ENCODE peak calls at places on chromosomes 2 and 18, in five cellular contexts. One of them, this sample, is unnamed.
A peak's percentile ranks its signal among the peaks of the same experiment; 100 is the strongest.

GRCh38 chr2:132037527-132038178 is 124.1 kb downstream of the ANKRD30BL start:
- DNase-seq in adrenal gland: no peak
- DNase-seq in body of pancreas: peak; percentile 35
- DNase-seq in ureter: no peak
- DNase-seq in AG20443: peak; percentile 27
- DNase-seq in this sample: peak; percentile 28

GRCh38 chr2:191270303-191271178 is 25.3 kb downstream of the MYO1B start:
- DNase-seq in adrenal gland: no peak
- DNase-seq in body of pancreas: no peak
- DNase-seq in ureter: no peak
- DNase-seq in AG20443: no peak
- DNase-seq in this sample: no peak

GRCh38 chr18:78638889-78639596 is 340.6 kb upstream of the SALL3 start:
- DNase-seq in adrenal gland: no peak
- DNase-seq in body of pancreas: no peak
- DNase-seq in ureter: peak; percentile 69
- DNase-seq in AG20443: no peak
- DNase-seq in this sample: peak; percentile 32

GRCh38 chr2:99085400-99085799 is 56.1 kb upstream of the C2orf15 start:
- DNase-seq in adrenal gland: peak; percentile 50
- DNase-seq in body of pancreas: no peak
- DNase-seq in ureter: no peak
- DNase-seq in AG20443: no peak
- DNase-seq in this sample: no peak

GRCh38 chr2:186575302-186575701 is 14.6 kb upstream of the ITGAV start:
- DNase-seq in adrenal gland: peak; percentile 84
- DNase-seq in body of pancreas: peak; percentile 56
- DNase-seq in ureter: peak; percentile 52
- DNase-seq in AG20443: peak; percentile 92
- DNase-seq in this sample: no peak

GRCh38 chr2:231387904-231388724 is 7.4 kb upstream of the B3GNT7 start:
- DNase-seq in adrenal gland: peak; percentile 57
- DNase-seq in body of pancreas: no peak
- DNase-seq in ureter: no peak
- DNase-seq in AG20443: peak; percentile 55
- DNase-seq in this sample: no peak

GRCh38 chr2:62768615-62769014 is 63.1 kb downstream of the EHBP1 start:
- DNase-seq in adrenal gland: no peak
- DNase-seq in body of pancreas: no peak
- DNase-seq in ureter: no peak
- DNase-seq in AG20443: no peak
- DNase-seq in this sample: no peak

GRCh38 chr18:68316636-68317035 is 398.3 kb downstream of the TMX3 start:
- DNase-seq in adrenal gland: no peak
- DNase-seq in body of pancreas: no peak
- DNase-seq in ureter: no peak
- DNase-seq in AG20443: peak; percentile 22
- DNase-seq in this sample: no peak

GRCh38 chr2:240137596-240138274 is 1.6 kb upstream of the COPS9 start:
- DNase-seq in adrenal gland: no peak
- DNase-seq in body of pancreas: peak; percentile 3
- DNase-seq in ureter: no peak
- DNase-seq in AG20443: no peak
- DNase-seq in this sample: no peak

GRCh38 chr2:95208101-95208500 is 780 bp downstream of the ZNF892 start:
- DNase-seq in adrenal gland: no peak
- DNase-seq in body of pancreas: no peak
- DNase-seq in ureter: no peak
- DNase-seq in AG20443: peak; percentile 37
- DNase-seq in this sample: no peak